ENCODE peak calls at places on chromosomes 13 and 19, in eight cellular contexts. K, Y, R, F, P, O, M and U are unnamed samples.

GRCh38 chr13:66036024-66036614 is 1194.0 kb downstream of the PCDH9 start:
- DNase-seq in K (no peak), Y (no peak), R (no peak), F (no peak), P (no peak), O (peak; percentile 14), M (peak; percentile 23), U (peak; percentile 98)

GRCh38 chr13:113798200-113798811 is 39.3 kb downstream of the TMEM255B start:
- DNase-seq in K (no peak), Y (no peak), R (no peak), F (no peak), P (no peak), O (no peak), M (no peak), U (no peak)

GRCh38 chr13:110116072-110116487 is 190.9 kb downstream of the COL4A1 start:
- DNase-seq in K (peak; percentile 74), Y (no peak), R (peak; percentile 91), F (peak; percentile 50), P (peak; percentile 49), O (peak; percentile 91), M (peak; percentile 67), U (no peak)

GRCh38 chr13:45327253-45327954 is 13.6 kb downstream of the TPT1 start:
- DNase-seq in K (no peak), Y (no peak), R (no peak), F (no peak), P (no peak), O (no peak), M (no peak), U (no peak)

GRCh38 chr19:19477705-19478383 is 37.5 kb downstream of the TSSK6 start:
- DNase-seq in K (no peak), Y (no peak), R (no peak), F (no peak), P (no peak), O (no peak), M (no peak), U (no peak)

GRCh38 chr19:49497047-49497789 is 984 bp downstream of the RPS11 start:
- DNase-seq in K (peak; percentile 87), Y (no peak), R (peak; percentile 79), F (peak; percentile 55), P (peak; percentile 50), O (peak; percentile 63), M (peak; percentile 89), U (no peak)

GRCh38 chr19:958967-959685 is 25.0 kb upstream of the WDR18 start:
- DNase-seq in K (no peak), Y (no peak), R (no peak), F (no peak), P (peak; percentile 26), O (peak; percentile 36), M (peak; percentile 90), U (no peak)

GRCh38 chr13:99617474-99618255 is 116.4 kb downstream of the TM9SF2 start:
- DNase-seq in K (peak; percentile 63), Y (no peak), R (peak; percentile 85), F (no peak), P (peak; percentile 48), O (peak; percentile 65), M (peak; percentile 54), U (no peak)

GRCh38 chr13:29428310-29428991 is 167.0 kb downstream of the SLC7A1 start:
- DNase-seq in K (no peak), Y (no peak), R (peak; percentile 89), F (peak; percentile 27), P (no peak), O (no peak), M (no peak), U (no peak)

GRCh38 chr13:89982406-89983085 is 1364.9 kb upstream of the MIR17HG start:
- DNase-seq in K (no peak), Y (no peak), R (no peak), F (no peak), P (peak; percentile 4), O (peak; percentile 76), M (no peak), U (peak; percentile 33)

GRCh38 chr19:34364830-34365462 is at the start of gene GPI:
- DNase-seq in K (peak; percentile 77), Y (no peak), R (peak; percentile 85), F (peak; percentile 66), P (peak; percentile 30), O (peak; percentile 40), M (peak; percentile 78), U (no peak)

GRCh38 chr13:60018536-60018935 is 145.2 kb downstream of the DIAPH3 start:
- DNase-seq in K (no peak), Y (no peak), R (no peak), F (no peak), P (no peak), O (peak; percentile 21), M (no peak), U (no peak)

GRCh38 chr13:53250272-53250875 is 221.8 kb downstream of the OLFM4 start:
- DNase-seq in K (peak; percentile 71), Y (no peak), R (no peak), F (no peak), P (peak; percentile 72), O (peak; percentile 83), M (peak; percentile 73), U (peak; percentile 17)

DNA sequence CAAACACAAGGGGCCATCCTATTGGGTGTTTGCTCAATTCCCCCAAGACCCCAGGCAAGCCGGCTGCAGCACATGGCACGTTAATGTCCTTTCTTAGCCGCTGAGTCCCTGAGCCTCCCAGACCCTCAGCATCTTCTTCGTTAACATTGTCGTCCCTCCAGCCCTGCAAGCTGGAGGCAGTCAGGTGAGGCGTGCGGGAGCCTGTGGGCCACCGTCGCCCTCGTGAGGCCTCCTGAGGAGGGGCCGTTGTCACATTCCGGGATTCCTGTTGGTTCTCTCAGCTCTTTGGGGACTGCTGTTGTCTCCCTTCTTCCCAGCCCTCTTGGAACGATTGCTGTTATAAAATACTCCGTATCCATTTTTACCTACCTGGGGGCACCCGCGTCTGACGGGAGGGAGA is 140.6 kb downstream of the KDM4B start:
- DNase-seq in K (no peak), Y (no peak), R (peak; percentile 89), F (no peak), P (no peak), O (no peak), M (no peak), U (no peak)
- TF ChIP-seq CTCF in K (no peak), Y (no peak), R (peak; percentile 68), F (no peak), P (peak; percentile 2), O (no peak), M (no peak), U (no peak)

DNA sequence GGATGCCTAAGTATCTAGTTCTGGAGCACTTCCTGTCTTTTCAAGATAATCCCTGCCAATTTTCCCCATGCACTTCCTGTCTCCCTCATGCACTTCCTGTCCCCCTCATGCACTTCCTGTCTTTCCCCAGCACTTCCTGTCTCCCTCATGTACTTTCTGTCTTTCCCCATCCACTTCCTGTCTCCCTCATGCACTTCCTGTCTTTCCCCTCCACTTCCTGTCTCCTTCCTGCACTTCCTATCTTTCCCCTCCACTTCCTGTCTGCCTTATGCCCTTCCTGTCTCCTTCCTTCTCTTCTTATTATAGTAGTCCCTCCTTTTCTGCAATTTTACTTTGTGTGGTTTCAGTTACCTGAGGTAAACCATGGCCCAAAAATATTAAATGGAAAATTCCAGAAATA is 3.0 kb upstream of the TNNT1 start:
- DNase-seq in K (no peak), Y (no peak), R (no peak), F (no peak), P (no peak), O (no peak), M (peak; percentile 77), U (no peak)
- H3K4me3 ChIP-seq in K (no peak overlapping the region), Y (no peak overlapping the region), R (no peak overlapping the region), F (no peak overlapping the region), P (no peak overlapping the region), O (no peak overlapping the region), M (no peak overlapping the region), U (no peak overlapping the region)

GRCh38 chr19:48368942-48369341 is 4.8 kb downstream of the SYNGR4 start:
- DNase-seq in K (no peak), Y (no peak), R (no peak), F (no peak), P (no peak), O (no peak), M (no peak), U (no peak)
- TF ChIP-seq CTCF in K (no peak), Y (no peak), R (no peak), F (no peak), P (no peak), O (no peak), M (no peak), U (no peak)

GRCh38 chr19:46634656-46635218 is 1.3 kb downstream of the GNG8 start:
- DNase-seq in K (no peak), Y (no peak), R (peak; percentile 70), F (no peak), P (no peak), O (no peak), M (no peak), U (no peak)

GRCh38 chr19:46631481-46631880 is 4.5 kb downstream of the GNG8 start:
- DNase-seq in K (no peak), Y (no peak), R (no peak), F (no peak), P (no peak), O (peak; percentile 62), M (no peak), U (no peak)

GRCh38 chr19:46634045-46634655 is 1.9 kb downstream of the GNG8 start:
- DNase-seq in K (peak; percentile 96), Y (peak; percentile 49), R (peak; percentile 99), F (peak; percentile 62), P (peak; percentile 84), O (peak; percentile 87), M (peak; percentile 94), U (peak; percentile 66)

GRCh38 chr19:46630806-46631205 is 5.2 kb downstream of the GNG8 start:
- DNase-seq in K (no peak), Y (no peak), R (no peak), F (no peak), P (no peak), O (no peak), M (no peak), U (no peak)

DNA sequence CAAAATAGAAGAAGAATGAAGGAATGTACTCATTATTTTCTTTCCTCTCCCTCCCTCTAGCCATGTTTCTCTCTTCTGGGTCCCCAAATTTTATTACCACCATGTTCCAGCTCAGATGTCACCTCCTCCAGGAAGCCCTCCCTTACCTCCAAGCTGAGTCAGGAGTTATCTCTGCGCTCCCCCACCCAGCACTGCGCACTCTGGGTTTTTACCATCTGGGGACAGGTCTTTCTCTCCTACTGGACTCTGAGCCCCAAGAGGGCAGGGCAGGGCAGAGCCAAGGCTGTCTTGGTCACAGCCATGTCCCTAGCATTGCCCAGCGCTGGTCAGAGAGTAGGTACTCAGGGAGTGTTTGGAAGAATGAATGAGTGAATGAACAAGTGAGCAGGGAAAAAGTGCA is 2.9 kb downstream of the GNG8 start:
- DNase-seq in K (no peak), Y (no peak), R (no peak), F (no peak), P (no peak), O (no peak), M (peak; percentile 39), U (no peak)
- H3K4me3 ChIP-seq in K (no peak overlapping the region), Y (no peak overlapping the region), R (no peak overlapping the region), F (no peak overlapping the region), P (no peak overlapping the region), O (no peak overlapping the region), M (peak overlapping the region; percentile 30), U (no peak overlapping the region)

GRCh38 chr19:13038306-13039210 is 43.3 kb downstream of the NFIX start:
- DNase-seq in K (no peak), Y (no peak), R (peak; percentile 56), F (no peak), P (no peak), O (no peak), M (no peak), U (no peak)
- TF ChIP-seq CTCF in K (no peak), Y (no peak), R (peak; percentile 46), F (no peak), P (peak; percentile 3), O (no peak), M (peak; percentile 38), U (no peak)